ENCODE peak calls at places on chromosomes 4 and X, in four cellular contexts. One of them, this sample, is unnamed.

GRCh38 chrX:13164611-13165010 is 120.2 kb upstream of the FAM9C start:
- DNase-seq in RKO: no peak
- DNase-seq in keratinocyte: no peak
- DNase-seq in C1 segment of cervical spinal cord: no peak
- DNase-seq in this sample: no peak

GRCh38 chrX:66000178-66000577 is 39.7 kb downstream of the VSIG4 start:
- DNase-seq in C1 segment of cervical spinal cord: no peak
- DNase-seq in RKO: no peak
- DNase-seq in keratinocyte: no peak
- DNase-seq in this sample: no peak

GRCh38 chr4:100188829-100189228 is 1.4 kb downstream of the DDIT4L start:
- DNase-seq in RKO: no peak
- DNase-seq in keratinocyte: no peak
- DNase-seq in C1 segment of cervical spinal cord: no peak
- DNase-seq in this sample: peak; percentile 8

GRCh38 chr4:19729873-19730735 is 521.6 kb upstream of the SLIT2 start:
- DNase-seq in keratinocyte: no peak
- DNase-seq in C1 segment of cervical spinal cord: no peak
- DNase-seq in RKO: no peak
- DNase-seq in this sample: no peak

GRCh38 chrX:107849747-107850478 is 24.2 kb downstream of the MID2 start:
- DNase-seq in C1 segment of cervical spinal cord: no peak
- DNase-seq in RKO: no peak
- DNase-seq in keratinocyte: no peak
- DNase-seq in this sample: no peak

GRCh38 chr4:1623390-1623789 is 60.7 kb downstream of the FAM53A start:
- DNase-seq in C1 segment of cervical spinal cord: no peak
- DNase-seq in keratinocyte: no peak
- DNase-seq in RKO: no peak
- DNase-seq in this sample: no peak

GRCh38 chr4:41709844-41710481 is 38.6 kb downstream of the PHOX2B start:
- DNase-seq in keratinocyte: peak; percentile 63
- DNase-seq in RKO: peak; percentile 26
- DNase-seq in C1 segment of cervical spinal cord: no peak
- DNase-seq in this sample: peak; percentile 73

GRCh38 chr4:112515278-112516075 is 503 bp downstream of the NEUROG2 start:
- DNase-seq in keratinocyte: no peak
- DNase-seq in RKO: no peak
- DNase-seq in C1 segment of cervical spinal cord: no peak
- DNase-seq in this sample: peak; percentile 32

GRCh38 chr4:53235547-53235946 is 130.3 kb downstream of the SCFD2 start:
- DNase-seq in keratinocyte: no peak
- DNase-seq in C1 segment of cervical spinal cord: no peak
- DNase-seq in RKO: no peak
- DNase-seq in this sample: no peak

GRCh38 chr4:138639018-138639876 is 376.3 kb upstream of the NOCT start:
- DNase-seq in RKO: no peak
- DNase-seq in C1 segment of cervical spinal cord: no peak
- DNase-seq in keratinocyte: no peak
- DNase-seq in this sample: no peak

GRCh38 chrX:40189018-40189417 is 91.3 kb upstream of the BCOR start:
- DNase-seq in C1 segment of cervical spinal cord: no peak
- DNase-seq in RKO: no peak
- DNase-seq in keratinocyte: no peak
- DNase-seq in this sample: no peak

GRCh38 chrX:101274198-101274597 is 16.9 kb downstream of the TAF7L start:
- DNase-seq in RKO: no peak
- DNase-seq in C1 segment of cervical spinal cord: no peak
- DNase-seq in keratinocyte: no peak
- DNase-seq in this sample: no peak

GRCh38 chr4:39713691-39714090 is 15.8 kb downstream of the UBE2K start:
- DNase-seq in RKO: no peak
- DNase-seq in keratinocyte: no peak
- DNase-seq in C1 segment of cervical spinal cord: no peak
- DNase-seq in this sample: no peak

GRCh38 chr4:140612356-140612755 is 43.6 kb upstream of the UCP1 start:
- DNase-seq in C1 segment of cervical spinal cord: no peak
- DNase-seq in RKO: no peak
- DNase-seq in keratinocyte: no peak
- DNase-seq in this sample: no peak

GRCh38 chrX:1546601-1547275 is 9.8 kb upstream of the P2RY8 start:
- DNase-seq in keratinocyte: no peak
- DNase-seq in RKO: no peak
- DNase-seq in C1 segment of cervical spinal cord: no peak
- DNase-seq in this sample: no peak

GRCh38 chrX:149513713-149514427 is 8.8 kb upstream of the IDS start:
- DNase-seq in C1 segment of cervical spinal cord: no peak
- DNase-seq in RKO: no peak
- DNase-seq in keratinocyte: no peak
- DNase-seq in this sample: no peak

GRCh38 chr4:8882239-8882638 is 10.6 kb upstream of the HMX1 start:
- DNase-seq in RKO: no peak
- DNase-seq in C1 segment of cervical spinal cord: no peak
- DNase-seq in keratinocyte: no peak
- DNase-seq in this sample: no peak

GRCh38 chr4:106238819-106239420 is 77.1 kb downstream of the TBCK start:
- DNase-seq in keratinocyte: peak; percentile 13
- DNase-seq in C1 segment of cervical spinal cord: no peak
- DNase-seq in RKO: peak; percentile 56
- DNase-seq in this sample: peak; percentile 10

GRCh38 chr4:144862221-144862620 is 216.3 kb downstream of the HHIP start:
- DNase-seq in C1 segment of cervical spinal cord: no peak
- DNase-seq in keratinocyte: no peak
- DNase-seq in RKO: no peak
- DNase-seq in this sample: no peak

GRCh38 chrX:74890676-74891430 is 34.4 kb downstream of the NEXMIF start:
- DNase-seq in RKO: no peak
- DNase-seq in C1 segment of cervical spinal cord: no peak
- DNase-seq in keratinocyte: no peak
- DNase-seq in this sample: peak; percentile 14

GRCh38 chr4:36343501-36343900 is 62.1 kb downstream of the DTHD1 start:
- DNase-seq in C1 segment of cervical spinal cord: no peak
- DNase-seq in RKO: no peak
- DNase-seq in keratinocyte: no peak
- DNase-seq in this sample: no peak

GRCh38 chrX:78496483-78496882 is 162.6 kb downstream of the RTL3 start:
- DNase-seq in C1 segment of cervical spinal cord: no peak
- DNase-seq in keratinocyte: no peak
- DNase-seq in RKO: no peak
- DNase-seq in this sample: no peak

GRCh38 chr4:38231626-38232025 is 271.4 kb downstream of the PTTG2 start:
- DNase-seq in RKO: no peak
- DNase-seq in keratinocyte: no peak
- DNase-seq in C1 segment of cervical spinal cord: no peak
- DNase-seq in this sample: peak; percentile 26

GRCh38 chr4:77653162-77653758 is 47.6 kb downstream of the CXCL13 start:
- DNase-seq in C1 segment of cervical spinal cord: no peak
- DNase-seq in keratinocyte: no peak
- DNase-seq in RKO: no peak
- DNase-seq in this sample: no peak

GRCh38 chrX:81202413-81202794 is 502 bp downstream of the SH3BGRL start:
- DNase-seq in C1 segment of cervical spinal cord: no peak
- DNase-seq in keratinocyte: no peak
- DNase-seq in RKO: peak; percentile 58
- DNase-seq in this sample: no peak

GRCh38 chr4:108303488-108304177 is 134.9 kb upstream of the LEF1 start:
- DNase-seq in C1 segment of cervical spinal cord: no peak
- DNase-seq in keratinocyte: no peak
- DNase-seq in RKO: peak; percentile 33
- DNase-seq in this sample: peak; percentile 29

GRCh38 chrX:109475174-109475891 is 6.6 kb downstream of the GUCY2F start:
- DNase-seq in keratinocyte: no peak
- DNase-seq in RKO: peak; percentile 39
- DNase-seq in C1 segment of cervical spinal cord: peak; percentile 9
- DNase-seq in this sample: peak; percentile 51

GRCh38 chr4:77220841-77221613 is 64.0 kb downstream of the CCNG2 start:
- DNase-seq in C1 segment of cervical spinal cord: no peak
- DNase-seq in RKO: no peak
- DNase-seq in keratinocyte: no peak
- DNase-seq in this sample: no peak

GRCh38 chr4:5959221-5959982 is 58.8 kb downstream of the C4orf50 start:
- DNase-seq in RKO: no peak
- DNase-seq in keratinocyte: no peak
- DNase-seq in C1 segment of cervical spinal cord: no peak
- DNase-seq in this sample: no peak

GRCh38 chrX:107559506-107559905 is 68.8 kb upstream of the PRPS1 start:
- DNase-seq in RKO: no peak
- DNase-seq in keratinocyte: no peak
- DNase-seq in C1 segment of cervical spinal cord: no peak
- DNase-seq in this sample: no peak

GRCh38 chr4:6988016-6988715 is 55.0 kb upstream of the TADA2B start:
- DNase-seq in C1 segment of cervical spinal cord: no peak
- DNase-seq in keratinocyte: no peak
- DNase-seq in RKO: no peak
- DNase-seq in this sample: no peak

GRCh38 chrX:147978931-147979330 is 2.2 kb upstream of the FMR1NB start:
- DNase-seq in C1 segment of cervical spinal cord: no peak
- DNase-seq in RKO: peak; percentile 12
- DNase-seq in keratinocyte: peak; percentile 42
- DNase-seq in this sample: peak; percentile 9

GRCh38 chrX:71098951-71099506 is 3.4 kb downstream of the FOXO4 start:
- DNase-seq in keratinocyte: no peak
- DNase-seq in RKO: no peak
- DNase-seq in C1 segment of cervical spinal cord: no peak
- DNase-seq in this sample: no peak

GRCh38 chr4:1516881-1517480 is 110.7 kb upstream of the NKX1-1 start:
- DNase-seq in keratinocyte: no peak
- DNase-seq in RKO: no peak
- DNase-seq in C1 segment of cervical spinal cord: no peak
- DNase-seq in this sample: no peak

GRCh38 chrX:46967547-46967946 is 55.3 kb downstream of the JADE3 start:
- DNase-seq in keratinocyte: no peak
- DNase-seq in C1 segment of cervical spinal cord: no peak
- DNase-seq in RKO: no peak
- DNase-seq in this sample: no peak

GRCh38 chrX:47628980-47629379 is 750 bp downstream of the CFP start:
- DNase-seq in keratinocyte: no peak
- DNase-seq in RKO: no peak
- DNase-seq in C1 segment of cervical spinal cord: no peak
- DNase-seq in this sample: peak; percentile 31

GRCh38 chr4:47118192-47118879 is 87.0 kb downstream of the GABRB1 start:
- DNase-seq in C1 segment of cervical spinal cord: no peak
- DNase-seq in keratinocyte: no peak
- DNase-seq in RKO: no peak
- DNase-seq in this sample: no peak

GRCh38 chrX:24702362-24703184 is 8.9 kb downstream of the POLA1 start:
- DNase-seq in keratinocyte: no peak
- DNase-seq in RKO: no peak
- DNase-seq in C1 segment of cervical spinal cord: no peak
- DNase-seq in this sample: no peak

GRCh38 chr4:111943796-111944203 is 201.5 kb upstream of the FAM241A start:
- DNase-seq in RKO: peak; percentile 57
- DNase-seq in C1 segment of cervical spinal cord: no peak
- DNase-seq in keratinocyte: no peak
- DNase-seq in this sample: peak; percentile 23